ENCODE peak calls at places on chromosomes 4 and X, in six cellular contexts. D is IMR-90, Y is T-helper 1 cell, N is left ventricle myocardium inferior, Q is SK-N-SH, E is EH. U is an unnamed sample.

GRCh38 chr4:156888762-156889161 is 82.8 kb downstream of the PDGFC start:
- DNase-seq in D (peak), Y (no peak), N (no peak), Q (no peak), E (peak), U (no peak)

GRCh38 chrX:100363926-100364325 is 46.1 kb downstream of the PCDH19 start:
- DNase-seq in D (no peak), Y (no peak), N (no peak), Q (no peak), E (no peak), U (no peak)

GRCh38 chr4:1241466-1241935 is 7.4 kb downstream of the CTBP1 start:
- DNase-seq in D (no peak), Y (no peak), N (peak), Q (peak), E (no peak), U (no peak)

GRCh38 chr4:70920592-70920991 is 18.4 kb downstream of the MOB1B start:
- DNase-seq in D (no peak), Y (no peak), N (no peak), Q (no peak), E (no peak), U (no peak)

GRCh38 chrX:52424658-52425057 is 55.8 kb downstream of the XAGE2 start:
- DNase-seq in D (peak), Y (no peak), N (no peak), Q (no peak), E (peak), U (no peak)

GRCh38 chrX:49829016-49829415 is at the start of gene PAGE4:
- DNase-seq in D (no peak), Y (no peak), N (no peak), Q (peak), E (no peak), U (no peak)

GRCh38 chr4:7649741-7650531 is 215.2 kb upstream of the PSAPL1 start:
- DNase-seq in D (peak), Y (peak), N (no peak), Q (no peak), E (peak), U (no peak)

GRCh38 chrX:128816919-128817318 is 706.4 kb downstream of the SMARCA1 start:
- DNase-seq in D (no peak), Y (no peak), N (no peak), Q (peak), E (no peak), U (no peak)

GRCh38 chr4:848307-848691 is 22.4 kb upstream of the CPLX1 start:
- DNase-seq in D (no peak), Y (no peak), N (no peak), Q (peak), E (no peak), U (no peak)

GRCh38 chrX:49761481-49761880 is 65.7 kb upstream of the PAGE1 start:
- DNase-seq in D (peak), Y (peak), N (no peak), Q (no peak), E (peak), U (no peak)

GRCh38 chrX:139825618-139826017 is 107.2 kb downstream of the ATP11C start:
- DNase-seq in D (no peak), Y (no peak), N (no peak), Q (no peak), E (no peak), U (no peak)

GRCh38 chr4:71066737-71067716 is 73.6 kb downstream of the DCK start:
- DNase-seq in D (no peak), Y (no peak), N (no peak), Q (no peak), E (no peak), U (no peak)

GRCh38 chr4:98260047-98260578 is 1.1 kb upstream of the RAP1GDS1 start:
- DNase-seq in D (peak), Y (no peak), N (peak), Q (peak), E (peak), U (peak)

GRCh38 chr4:110630621-110631402 is 7.9 kb upstream of the PITX2 start:
- DNase-seq in D (no peak), Y (no peak), N (no peak), Q (no peak), E (no peak), U (no peak)

GRCh38 chrX:84933956-84934556 is 69.6 kb upstream of the APOOL start:
- DNase-seq in D (no peak), Y (no peak), N (peak), Q (no peak), E (no peak), U (no peak)

GRCh38 chr4:98148856-98149255 is 5.6 kb upstream of the STPG2 start:
- DNase-seq in D (no peak), Y (peak), N (no peak), Q (no peak), E (peak), U (no peak)

GRCh38 chrX:116204947-116205346 is 34.4 kb downstream of the AGTR2 start:
- DNase-seq in D (no peak), Y (no peak), N (no peak), Q (peak), E (no peak), U (peak)

GRCh38 chr4:76430519-76431388 is 4.3 kb upstream of the SHROOM3 start:
- DNase-seq in D (peak), Y (peak), N (no peak), Q (peak), E (peak), U (peak)

GRCh38 chr4:183080372-183081115 is 18.5 kb upstream of the WWC2 start:
- DNase-seq in D (no peak), Y (no peak), N (no peak), Q (no peak), E (no peak), U (no peak)

GRCh38 chrX:10783451-10783995 is 163.1 kb upstream of the MID1 start:
- DNase-seq in D (no peak), Y (no peak), N (no peak), Q (no peak), E (no peak), U (no peak)

GRCh38 chrX:104343408-104344129 is 88.8 kb upstream of the ESX1 start:
- DNase-seq in D (peak), Y (peak), N (no peak), Q (peak), E (peak), U (no peak)

GRCh38 chrX:25646156-25646555 is 492.0 kb upstream of the MAGEB18 start:
- DNase-seq in D (no peak), Y (no peak), N (no peak), Q (no peak), E (no peak), U (no peak)

GRCh38 chr4:44791842-44792241 is 65.5 kb upstream of the GNPDA2 start:
- DNase-seq in D (no peak), Y (no peak), N (no peak), Q (no peak), E (no peak), U (no peak)

GRCh38 chr4:949656-950055 is 17.4 kb downstream of the TMEM175 start:
- DNase-seq in D (no peak), Y (no peak), N (no peak), Q (peak), E (no peak), U (no peak)

GRCh38 chr4:8768357-8768999 is 103.2 kb downstream of the HMX1 start:
- DNase-seq in D (no peak), Y (no peak), N (peak), Q (peak), E (no peak), U (no peak)

GRCh38 chr4:61397174-61397573 is 197.0 kb downstream of the ADGRL3 start:
- DNase-seq in D (peak), Y (no peak), N (no peak), Q (no peak), E (no peak), U (no peak)

GRCh38 chr4:4267981-4268380 is 20.0 kb upstream of the TMEM128 start:
- DNase-seq in D (no peak), Y (no peak), N (no peak), Q (no peak), E (no peak), U (no peak)

U was measured in NCI-H345.